ENCODE peak calls at places on chromosomes 4 and X, in seven cellular contexts. One of them, this sample, is unnamed.

GRCh38 chr4:150211821-150212445 is 133.7 kb downstream of the DCLK2 start:
- DNase-seq in GM12878: no peak
- DNase-seq in SK-N-SH: no peak
- DNase-seq in HepG2: no peak
- DNase-seq in H1: no peak
- DNase-seq in HCT116: no peak
- DNase-seq in K562: no peak
- DNase-seq in this sample: no peak

GRCh38 chr4:141686146-141686775 is 49.9 kb downstream of the IL15 start:
- DNase-seq in K562: no peak
- DNase-seq in SK-N-SH: no peak
- DNase-seq in HCT116: peak
- DNase-seq in HepG2: no peak
- DNase-seq in H1: no peak
- DNase-seq in GM12878: no peak
- DNase-seq in this sample: no peak

GRCh38 chr4:143420227-143420626 is 83.6 kb downstream of the GAB1 start:
- DNase-seq in HepG2: no peak
- DNase-seq in H1: no peak
- DNase-seq in HCT116: no peak
- DNase-seq in SK-N-SH: no peak
- DNase-seq in K562: no peak
- DNase-seq in GM12878: no peak
- DNase-seq in this sample: no peak

GRCh38 chr4:7045961-7046921 is 3.1 kb downstream of the TADA2B start:
- DNase-seq in HCT116: no peak
- DNase-seq in K562: no peak
- DNase-seq in HepG2: no peak
- DNase-seq in GM12878: peak
- DNase-seq in SK-N-SH: no peak
- DNase-seq in H1: no peak
- DNase-seq in this sample: no peak

GRCh38 chrX:102624105-102624504 is 24.8 kb downstream of the ARMCX5 start:
- DNase-seq in HCT116: no peak
- DNase-seq in H1: no peak
- DNase-seq in SK-N-SH: no peak
- DNase-seq in GM12878: no peak
- DNase-seq in K562: no peak
- DNase-seq in HepG2: no peak
- DNase-seq in this sample: no peak

GRCh38 chr4:103902730-103903129 is 182.9 kb upstream of the TACR3 start:
- DNase-seq in HepG2: no peak
- DNase-seq in K562: no peak
- DNase-seq in GM12878: no peak
- DNase-seq in SK-N-SH: no peak
- DNase-seq in HCT116: no peak
- DNase-seq in H1: no peak
- DNase-seq in this sample: no peak

GRCh38 chr4:54898163-54898562 is 227.2 kb downstream of the KDR start:
- DNase-seq in HCT116: no peak
- DNase-seq in K562: no peak
- DNase-seq in H1: no peak
- DNase-seq in HepG2: no peak
- DNase-seq in GM12878: no peak
- DNase-seq in SK-N-SH: no peak
- DNase-seq in this sample: no peak

GRCh38 chr4:108465886-108466491 is 154.4 kb upstream of the RPL34 start:
- DNase-seq in HCT116: no peak
- DNase-seq in H1: no peak
- DNase-seq in SK-N-SH: no peak
- DNase-seq in GM12878: no peak
- DNase-seq in K562: no peak
- DNase-seq in HepG2: no peak
- DNase-seq in this sample: no peak

GRCh38 chrX:21374994-21375794 is 976 bp downstream of the CNKSR2 start:
- DNase-seq in K562: no peak
- DNase-seq in HepG2: no peak
- DNase-seq in SK-N-SH: peak
- DNase-seq in H1: no peak
- DNase-seq in HCT116: no peak
- DNase-seq in GM12878: no peak
- DNase-seq in this sample: no peak

GRCh38 chrX:107325467-107325866 is 119.1 kb downstream of the DNAAF6 start:
- DNase-seq in GM12878: no peak
- DNase-seq in HCT116: no peak
- DNase-seq in HepG2: no peak
- DNase-seq in K562: no peak
- DNase-seq in H1: no peak
- DNase-seq in SK-N-SH: no peak
- DNase-seq in this sample: no peak

GRCh38 chr4:118265312-118266144 is 87.3 kb downstream of the PRSS12 start:
- DNase-seq in HepG2: peak
- DNase-seq in H1: no peak
- DNase-seq in HCT116: no peak
- DNase-seq in GM12878: no peak
- DNase-seq in K562: no peak
- DNase-seq in SK-N-SH: peak
- DNase-seq in this sample: no peak
- TF ChIP-seq JUND in HepG2: no peak
- TF ChIP-seq JUND in H1: no peak
- TF ChIP-seq JUND in HCT116: no peak
- TF ChIP-seq JUND in GM12878: no peak
- TF ChIP-seq JUND in K562: no peak
- TF ChIP-seq JUND in SK-N-SH: no peak
- TF ChIP-seq JUND in this sample: no peak

GRCh38 chr4:11799182-11799581 is 370.5 kb upstream of the HS3ST1 start:
- DNase-seq in HepG2: no peak
- DNase-seq in GM12878: no peak
- DNase-seq in K562: no peak
- DNase-seq in H1: no peak
- DNase-seq in HCT116: no peak
- DNase-seq in SK-N-SH: no peak
- DNase-seq in this sample: no peak
- TF ChIP-seq JUND in HepG2: no peak
- TF ChIP-seq JUND in GM12878: no peak
- TF ChIP-seq JUND in K562: no peak
- TF ChIP-seq JUND in H1: no peak
- TF ChIP-seq JUND in HCT116: no peak
- TF ChIP-seq JUND in SK-N-SH: no peak
- TF ChIP-seq JUND in this sample: no peak

GRCh38 chrX:11412715-11413623 is 119.8 kb downstream of the AMELX start:
- DNase-seq in HepG2: no peak
- DNase-seq in GM12878: no peak
- DNase-seq in K562: no peak
- DNase-seq in HCT116: no peak
- DNase-seq in SK-N-SH: no peak
- DNase-seq in H1: no peak
- DNase-seq in this sample: no peak
- TF ChIP-seq JUND in HepG2: no peak
- TF ChIP-seq JUND in GM12878: no peak
- TF ChIP-seq JUND in K562: peak
- TF ChIP-seq JUND in HCT116: no peak
- TF ChIP-seq JUND in SK-N-SH: no peak
- TF ChIP-seq JUND in H1: no peak
- TF ChIP-seq JUND in this sample: no peak

DNA sequence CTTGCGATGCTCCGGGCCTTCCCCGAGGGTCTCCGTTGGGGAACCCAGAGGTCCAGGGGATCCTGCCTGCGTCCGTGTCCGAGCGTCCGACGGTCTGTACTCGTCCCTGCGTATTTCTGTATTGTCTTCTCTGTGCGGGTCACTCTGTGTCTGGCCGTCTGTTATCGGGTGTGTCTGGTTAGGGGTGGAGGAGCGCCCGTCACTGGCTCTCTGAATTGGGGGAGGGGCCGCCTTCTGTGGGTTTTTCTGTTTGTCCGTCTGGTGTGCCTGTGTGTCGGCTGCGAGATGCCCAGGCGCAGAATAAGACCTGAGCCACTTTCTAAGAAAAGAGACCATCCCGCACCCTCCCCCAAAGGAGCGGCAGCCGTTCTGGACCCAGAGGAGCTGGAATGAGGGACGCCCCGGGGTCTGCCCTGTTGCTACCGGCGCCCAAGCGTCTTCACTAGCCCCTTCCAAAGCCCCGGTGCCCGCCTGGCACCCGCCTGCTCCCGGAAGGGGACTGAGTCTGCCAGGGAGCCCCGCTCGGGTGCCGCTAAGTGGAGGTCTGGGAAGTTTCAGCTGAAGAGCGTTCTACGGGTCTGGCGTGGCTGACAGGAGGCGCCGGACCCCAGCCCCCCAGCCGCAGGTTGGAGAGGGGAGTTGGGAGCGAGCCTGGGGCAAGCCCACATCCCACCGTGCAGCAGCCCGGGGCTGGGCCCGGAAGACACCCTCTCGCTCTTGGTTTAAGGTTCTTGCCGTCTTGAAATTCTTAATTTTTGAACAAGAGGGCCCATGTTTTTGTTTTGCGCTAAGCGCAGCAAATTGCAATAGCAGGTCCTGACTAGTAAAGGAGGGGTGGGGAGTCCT is 1.0 kb upstream of the OTOP1 start:
- DNase-seq in K562: peak
- DNase-seq in HCT116: no peak
- DNase-seq in GM12878: no peak
- DNase-seq in HepG2: no peak
- DNase-seq in H1: no peak
- DNase-seq in SK-N-SH: peak
- DNase-seq in this sample: no peak
- TF ChIP-seq JUND in K562: no peak
- TF ChIP-seq JUND in HCT116: no peak
- TF ChIP-seq JUND in GM12878: no peak
- TF ChIP-seq JUND in HepG2: no peak
- TF ChIP-seq JUND in H1: no peak
- TF ChIP-seq JUND in SK-N-SH: no peak
- TF ChIP-seq JUND in this sample: no peak

GRCh38 chr4:138181288-138181687 is 60.9 kb downstream of the SLC7A11 start:
- DNase-seq in SK-N-SH: no peak
- DNase-seq in H1: no peak
- DNase-seq in HepG2: no peak
- DNase-seq in GM12878: no peak
- DNase-seq in HCT116: no peak
- DNase-seq in K562: no peak
- DNase-seq in this sample: no peak

GRCh38 chr4:138178566-138178965 is 63.6 kb downstream of the SLC7A11 start:
- DNase-seq in K562: no peak
- DNase-seq in HepG2: no peak
- DNase-seq in HCT116: no peak
- DNase-seq in GM12878: no peak
- DNase-seq in SK-N-SH: no peak
- DNase-seq in H1: no peak
- DNase-seq in this sample: no peak

GRCh38 chr4:138177278-138177968 is 64.7 kb downstream of the SLC7A11 start:
- DNase-seq in HCT116: no peak
- DNase-seq in HepG2: no peak
- DNase-seq in H1: no peak
- DNase-seq in SK-N-SH: no peak
- DNase-seq in GM12878: no peak
- DNase-seq in K562: no peak
- DNase-seq in this sample: no peak

DNA sequence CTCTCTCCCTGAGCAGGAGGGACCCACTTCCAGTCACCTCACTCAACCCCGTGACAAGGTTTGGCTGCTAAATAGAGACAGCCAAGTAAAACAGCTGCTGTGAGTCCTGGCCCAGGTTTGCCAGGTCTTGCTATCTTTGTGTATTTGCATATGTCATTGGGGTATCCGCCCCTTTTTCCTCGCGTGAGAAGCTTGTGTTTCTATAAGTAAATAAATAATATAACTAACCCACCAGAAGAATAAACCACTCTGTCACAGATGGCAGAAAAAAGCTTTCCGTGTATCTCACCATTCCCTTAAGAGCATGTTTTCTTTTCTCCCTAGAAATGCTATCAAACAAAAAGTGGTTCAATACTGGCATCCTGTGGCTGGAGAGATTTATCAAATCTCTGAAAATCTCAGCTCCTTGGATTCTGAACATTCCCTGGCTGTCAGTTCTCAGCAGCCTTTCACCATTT is 66.8 kb downstream of the SLC7A11 start:
- DNase-seq in K562: no peak
- DNase-seq in H1: no peak
- DNase-seq in HCT116: no peak
- DNase-seq in SK-N-SH: no peak
- DNase-seq in HepG2: no peak
- DNase-seq in GM12878: no peak
- DNase-seq in this sample: no peak
- TF ChIP-seq JUND in K562: no peak
- TF ChIP-seq JUND in H1: no peak
- TF ChIP-seq JUND in HCT116: no peak
- TF ChIP-seq JUND in SK-N-SH: no peak
- TF ChIP-seq JUND in HepG2: no peak
- TF ChIP-seq JUND in GM12878: no peak
- TF ChIP-seq JUND in this sample: no peak

GRCh38 chrX:54785901-54786300 is 12.2 kb downstream of the ITIH6 start:
- DNase-seq in SK-N-SH: no peak
- DNase-seq in HCT116: no peak
- DNase-seq in K562: peak
- DNase-seq in GM12878: no peak
- DNase-seq in H1: no peak
- DNase-seq in HepG2: peak
- DNase-seq in this sample: no peak
- TF ChIP-seq JUND in SK-N-SH: no peak
- TF ChIP-seq JUND in HCT116: no peak
- TF ChIP-seq JUND in K562: no peak
- TF ChIP-seq JUND in GM12878: no peak
- TF ChIP-seq JUND in H1: no peak
- TF ChIP-seq JUND in HepG2: no peak
- TF ChIP-seq JUND in this sample: no peak

DNA sequence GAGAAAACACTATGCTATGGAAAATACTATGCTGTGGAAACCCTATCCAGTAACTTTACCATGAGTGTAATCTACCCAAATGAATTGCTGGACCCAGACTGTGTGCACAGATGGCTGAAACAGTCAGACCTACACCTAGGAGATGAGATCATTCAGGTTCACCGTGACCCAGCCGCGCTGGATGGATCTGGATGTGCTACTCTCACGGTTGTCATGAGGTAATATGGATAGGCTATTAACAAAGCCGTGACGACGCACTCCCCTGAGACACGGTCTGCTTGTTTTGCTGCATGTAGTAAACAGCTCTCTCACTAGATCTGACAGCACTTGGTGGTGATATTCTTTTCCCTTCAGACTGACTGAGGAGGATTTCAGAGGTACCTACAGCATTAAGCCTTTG is 832.5 kb upstream of the GRID2 start:
- DNase-seq in HepG2: no peak
- DNase-seq in HCT116: no peak
- DNase-seq in SK-N-SH: no peak
- DNase-seq in H1: no peak
- DNase-seq in K562: no peak
- DNase-seq in GM12878: no peak
- DNase-seq in this sample: peak
- TF ChIP-seq JUND in HepG2: no peak
- TF ChIP-seq JUND in HCT116: no peak
- TF ChIP-seq JUND in SK-N-SH: no peak
- TF ChIP-seq JUND in H1: no peak
- TF ChIP-seq JUND in K562: no peak
- TF ChIP-seq JUND in GM12878: no peak
- TF ChIP-seq JUND in this sample: no peak

GRCh38 chr4:102868153-102868781 is 525 bp upstream of the CISD2 start:
- DNase-seq in H1: no peak
- DNase-seq in SK-N-SH: no peak
- DNase-seq in K562: no peak
- DNase-seq in HCT116: no peak
- DNase-seq in GM12878: no peak
- DNase-seq in HepG2: no peak
- DNase-seq in this sample: no peak
- TF ChIP-seq JUND in H1: no peak
- TF ChIP-seq JUND in SK-N-SH: no peak
- TF ChIP-seq JUND in K562: peak
- TF ChIP-seq JUND in HCT116: peak
- TF ChIP-seq JUND in GM12878: no peak
- TF ChIP-seq JUND in HepG2: no peak
- TF ChIP-seq JUND in this sample: no peak

This sample was measured in T47D.